ENCODE peak calls at places on chromosome 17, in ten cellular contexts. H is dorsolateral prefrontal cortex, T is hepatocyte, X is neural crest cell, W is cardiac muscle cell, P is BE2C, Y is heart left ventricle, E is heart right ventricle, F is GM20000, C is osteocyte. M is an unnamed sample.

GRCh38 chr17:37576281-37576680 is 32.9 kb downstream of the SYNRG start:
- DNase-seq in H (no peak), T (no peak), X (no peak), W (peak; percentile 18), P (no peak), Y (no peak), E (no peak), F (no peak), C (no peak), M (no peak)

GRCh38 chr17:16214190-16215001 is 938 bp downstream of the NCOR1 start:
- DNase-seq in H (no peak), T (no peak), X (no peak), W (no peak), P (no peak), Y (no peak), E (no peak), F (peak; percentile 56), C (no peak), M (peak; percentile 56)

GRCh38 chr17:44636562-44636961 is 19.7 kb upstream of the MEIOC start:
- DNase-seq in H (no peak), T (peak; percentile 53), X (no peak), W (peak; percentile 77), P (no peak), Y (no peak), E (no peak), F (no peak), C (no peak), M (no peak)

GRCh38 chr17:31596382-31597323 is 205.2 kb downstream of the RAB11FIP4 start:
- DNase-seq in H (peak; percentile 34), T (peak; percentile 82), X (no peak), W (peak; percentile 96), P (peak; percentile 85), Y (peak; percentile 85), E (peak; percentile 78), F (peak; percentile 40), C (peak; percentile 97), M (peak; percentile 53)

GRCh38 chr17:69232650-69233049 is 4.0 kb upstream of the ABCA10 start:
- DNase-seq in H (no peak), T (no peak), X (no peak), W (no peak), P (no peak), Y (no peak), E (no peak), F (no peak), C (no peak), M (no peak)

GRCh38 chr17:39152134-39152884 is 872 bp upstream of the PLXDC1 start:
- DNase-seq in H (no peak), T (peak; percentile 54), X (no peak), W (no peak), P (no peak), Y (peak; percentile 56), E (peak; percentile 53), F (no peak), C (no peak), M (no peak)

GRCh38 chr17:40937384-40937819 is at the start of gene KRT23:
- DNase-seq in H (no peak), T (no peak), X (no peak), W (no peak), P (no peak), Y (no peak), E (no peak), F (no peak), C (no peak), M (no peak)

GRCh38 chr17:72714357-72714966 is 378.0 kb downstream of the SLC39A11 start:
- DNase-seq in H (no peak), T (no peak), X (no peak), W (no peak), P (no peak), Y (no peak), E (no peak), F (no peak), C (no peak), M (no peak)

GRCh38 chr17:43661699-43662431 is at the start of gene MEOX1:
- DNase-seq in H (no peak), T (no peak), X (no peak), W (peak; percentile 65), P (no peak), Y (peak; percentile 65), E (peak; percentile 56), F (peak; percentile 66), C (no peak), M (peak; percentile 69)

GRCh38 chr17:6455321-6455705 is 11.1 kb downstream of the PIMREG start:
- DNase-seq in H (no peak), T (peak; percentile 75), X (peak; percentile 23), W (peak; percentile 46), P (no peak), Y (no peak), E (no peak), F (peak; percentile 63), C (no peak), M (peak; percentile 76)

GRCh38 chr17:69757794-69758430 is 317.1 kb upstream of the KCNJ16 start:
- DNase-seq in H (no peak), T (no peak), X (no peak), W (peak; percentile 86), P (no peak), Y (no peak), E (no peak), F (no peak), C (no peak), M (no peak)

GRCh38 chr17:36495076-36495578 is 8.6 kb downstream of the ZNHIT3 start:
- DNase-seq in H (no peak), T (no peak), X (no peak), W (no peak), P (no peak), Y (no peak), E (no peak), F (no peak), C (no peak), M (no peak)

GRCh38 chr17:1087381-1088241 is 90.7 kb downstream of the TIMM22 start:
- DNase-seq in H (no peak), T (peak; percentile 67), X (peak; percentile 22), W (no peak), P (peak; percentile 77), Y (peak; percentile 72), E (peak; percentile 72), F (no peak), C (no peak), M (no peak)

GRCh38 chr17:7856840-7857723 is at the start of gene NAA38:
- DNase-seq in H (peak; percentile 94), T (peak; percentile 99), X (peak; percentile 92), W (peak; percentile 99), P (peak; percentile 91), Y (peak; percentile 97), E (peak; percentile 98), F (peak; percentile 93), C (peak; percentile 98), M (peak; percentile 95)
- TF ChIP-seq CTCF in H (peak; percentile 56), T (peak; percentile 47), X (peak; percentile 52), W (peak; percentile 37), P (peak; percentile 26), Y (peak; percentile 74), E (peak; percentile 31), F (peak; percentile 38), C (peak; percentile 58), M (peak; percentile 60)

DNA sequence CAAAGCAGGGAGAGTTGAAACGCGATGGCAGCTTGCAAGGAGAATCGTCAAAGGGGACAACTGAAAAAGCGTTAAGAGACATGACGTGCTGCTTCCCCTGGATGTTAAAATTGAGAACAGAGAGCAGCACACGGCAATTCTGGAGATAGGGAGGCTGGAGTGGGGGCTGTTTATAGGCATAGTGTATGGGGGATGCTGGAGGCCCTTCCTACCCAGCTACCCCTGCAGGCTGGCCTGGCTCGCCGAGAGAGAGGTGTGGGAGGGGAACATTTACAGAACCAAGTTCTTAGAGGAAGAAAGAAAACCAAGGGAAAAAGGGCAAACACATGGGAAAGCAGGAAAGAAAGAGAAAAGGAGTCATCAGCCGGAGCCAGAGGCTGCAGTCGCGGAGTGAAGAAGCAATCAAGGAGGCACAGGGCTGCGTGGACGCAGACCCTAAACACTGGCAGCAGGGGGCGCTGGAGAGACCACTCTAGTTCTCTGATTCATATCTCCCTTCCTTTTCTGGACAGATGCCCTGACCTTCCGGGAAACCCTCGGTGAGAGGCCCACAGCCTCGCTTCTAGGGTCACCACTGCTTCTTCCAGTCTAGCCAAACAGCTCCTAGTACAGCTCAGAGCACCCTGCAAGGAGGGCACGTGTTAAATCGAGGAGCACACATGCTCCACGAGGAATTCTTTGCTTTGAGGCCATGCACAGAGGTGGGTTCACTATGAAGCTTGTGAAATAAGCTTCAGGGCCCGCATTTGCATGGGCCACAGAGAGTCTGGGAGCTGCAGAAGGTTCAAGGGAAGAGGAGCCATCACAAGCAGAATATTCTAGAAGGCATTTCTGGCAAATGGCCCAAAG is 55.6 kb downstream of the MYH13 start:
- DNase-seq in H (no peak), T (peak; percentile 72), X (peak; percentile 50), W (peak; percentile 78), P (peak; percentile 10), Y (peak; percentile 45), E (peak; percentile 47), F (peak; percentile 64), C (no peak), M (peak; percentile 55)
- TF ChIP-seq CTCF in H (peak; percentile 49), T (peak; percentile 53), X (peak; percentile 64), W (peak; percentile 71), P (peak; percentile 22), Y (peak; percentile 52), E (peak; percentile 70), F (peak; percentile 68), C (peak; percentile 38), M (peak; percentile 68)

DNA sequence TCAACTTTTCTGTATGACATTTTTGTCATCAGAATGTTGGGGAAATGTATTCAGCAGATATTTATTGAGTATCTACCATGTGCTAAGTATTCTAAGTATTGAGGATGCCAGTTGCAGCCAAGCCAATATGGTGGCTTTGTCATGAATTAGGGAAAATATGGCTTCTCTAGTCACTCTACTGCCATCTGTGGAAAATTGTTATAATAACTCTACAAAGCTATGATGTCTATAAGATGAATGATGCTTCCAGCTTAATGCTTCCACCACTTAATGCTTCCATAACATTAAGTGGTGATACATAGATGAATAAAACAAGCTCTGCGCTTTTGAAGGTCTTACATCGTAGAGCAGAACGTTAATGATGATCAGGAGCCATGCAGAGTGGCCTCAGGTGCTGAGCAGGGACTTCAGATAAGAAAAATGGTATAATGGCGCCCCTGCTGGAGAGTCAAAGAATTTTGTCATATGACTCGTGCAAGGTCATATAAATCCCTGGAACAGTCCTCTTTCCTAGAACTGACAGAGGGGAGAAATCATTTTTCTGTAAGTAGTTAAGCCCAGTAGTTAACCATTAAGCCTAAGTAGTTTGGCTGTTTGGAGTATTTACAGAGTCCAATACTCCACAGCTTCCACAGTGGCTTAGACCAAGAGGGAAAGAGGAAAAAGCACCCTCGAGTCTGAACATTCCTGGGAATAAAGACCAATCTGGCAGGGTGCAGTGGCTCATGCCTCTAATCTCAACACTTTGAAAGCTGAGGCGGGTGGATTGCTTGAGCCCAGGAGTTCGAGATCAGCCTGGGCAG is 2.7 kb upstream of the TMIGD1 start:
- DNase-seq in H (no peak), T (peak; percentile 82), X (peak; percentile 37), W (peak; percentile 60), P (peak; percentile 56), Y (no peak), E (peak; percentile 9), F (peak; percentile 49), C (peak; percentile 36), M (peak; percentile 30)
- TF ChIP-seq CTCF in H (no peak), T (peak; percentile 59), X (peak; percentile 77), W (peak; percentile 55), P (peak; percentile 59), Y (peak; percentile 35), E (peak; percentile 51), F (peak; percentile 41), C (peak; percentile 62), M (peak; percentile 51)

DNA sequence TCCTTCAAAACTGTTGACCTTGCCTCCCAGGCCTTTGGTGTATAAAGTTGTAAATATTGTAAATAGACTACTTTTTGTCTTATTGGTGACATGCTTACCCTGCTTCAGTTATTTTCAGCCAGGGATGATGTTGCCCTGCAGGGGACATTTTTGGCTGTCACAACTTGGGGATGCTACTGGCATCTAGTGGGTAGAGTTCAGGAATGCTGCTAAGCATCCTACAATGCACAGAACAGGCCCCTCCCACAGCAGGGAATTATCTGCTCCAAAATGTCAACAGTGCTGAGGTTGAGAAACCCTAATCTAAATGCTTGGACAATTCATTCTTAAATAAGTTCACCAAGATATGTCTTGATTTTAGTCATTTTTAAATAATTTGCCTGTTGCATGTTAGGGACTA is 459.8 kb downstream of the PMP22 start:
- DNase-seq in H (no peak), T (no peak), X (no peak), W (peak; percentile 62), P (no peak), Y (no peak), E (no peak), F (no peak), C (no peak), M (no peak)
- TF ChIP-seq CTCF in H (no peak), T (no peak), X (peak; percentile 40), W (peak; percentile 34), P (no peak), Y (no peak), E (no peak), F (no peak), C (peak; percentile 52), M (no peak)